ENCODE peak calls at places on chromosomes 5 and 9, in ten cellular contexts. One of them, this sample, is unnamed.

GRCh38 chr5:157630341-157630740 is 21.9 kb downstream of the SOX30 start:
- DNase-seq in HFF-Myc: no peak
- DNase-seq in AG10803: no peak
- DNase-seq in AG09309: no peak
- DNase-seq in mesothelial cell of epicardium: no peak
- DNase-seq in A549: no peak
- DNase-seq in heart right ventricle: no peak
- DNase-seq in fibroblast of mammary gland: no peak
- DNase-seq in ovary: no peak
- DNase-seq in endothelial cell: no peak
- DNase-seq in this sample: no peak

GRCh38 chr5:141825836-141826560 is 52.2 kb downstream of the PCDH1 start:
- DNase-seq in fibroblast of mammary gland: peak; percentile 24
- DNase-seq in heart right ventricle: no peak
- DNase-seq in HFF-Myc: no peak
- DNase-seq in endothelial cell: no peak
- DNase-seq in mesothelial cell of epicardium: no peak
- DNase-seq in AG10803: no peak
- DNase-seq in AG09309: no peak
- DNase-seq in A549: peak; percentile 38
- DNase-seq in ovary: no peak
- DNase-seq in this sample: no peak

GRCh38 chr5:59099270-59099994 is 516.6 kb downstream of the RAB3C start:
- DNase-seq in AG09309: peak; percentile 46
- DNase-seq in heart right ventricle: no peak
- DNase-seq in ovary: no peak
- DNase-seq in endothelial cell: no peak
- DNase-seq in HFF-Myc: no peak
- DNase-seq in AG10803: peak; percentile 61
- DNase-seq in A549: peak; percentile 95
- DNase-seq in mesothelial cell of epicardium: no peak
- DNase-seq in fibroblast of mammary gland: peak; percentile 95
- DNase-seq in this sample: peak; percentile 95

GRCh38 chr9:115109486-115109885 is 8.5 kb downstream of the TNC start:
- DNase-seq in fibroblast of mammary gland: peak; percentile 70
- DNase-seq in mesothelial cell of epicardium: no peak
- DNase-seq in A549: peak; percentile 5
- DNase-seq in HFF-Myc: no peak
- DNase-seq in endothelial cell: peak; percentile 13
- DNase-seq in AG09309: no peak
- DNase-seq in AG10803: peak; percentile 82
- DNase-seq in heart right ventricle: no peak
- DNase-seq in ovary: no peak
- DNase-seq in this sample: peak; percentile 62

GRCh38 chr9:133374612-133375115 is 1.2 kb downstream of the SURF4 start:
- DNase-seq in ovary: no peak
- DNase-seq in fibroblast of mammary gland: peak; percentile 84
- DNase-seq in A549: no peak
- DNase-seq in AG10803: peak; percentile 69
- DNase-seq in AG09309: peak; percentile 28
- DNase-seq in mesothelial cell of epicardium: no peak
- DNase-seq in HFF-Myc: no peak
- DNase-seq in endothelial cell: no peak
- DNase-seq in heart right ventricle: no peak
- DNase-seq in this sample: peak; percentile 44

GRCh38 chr9:27791311-27791710 is 218.0 kb upstream of the C9orf72 start:
- DNase-seq in mesothelial cell of epicardium: no peak
- DNase-seq in A549: no peak
- DNase-seq in fibroblast of mammary gland: no peak
- DNase-seq in endothelial cell: no peak
- DNase-seq in AG10803: no peak
- DNase-seq in AG09309: no peak
- DNase-seq in ovary: no peak
- DNase-seq in heart right ventricle: no peak
- DNase-seq in HFF-Myc: no peak
- DNase-seq in this sample: peak; percentile 79

GRCh38 chr5:178555771-178556211 is 34.4 kb downstream of the COL23A1 start:
- DNase-seq in heart right ventricle: no peak
- DNase-seq in HFF-Myc: no peak
- DNase-seq in ovary: no peak
- DNase-seq in A549: no peak
- DNase-seq in fibroblast of mammary gland: no peak
- DNase-seq in AG09309: no peak
- DNase-seq in endothelial cell: no peak
- DNase-seq in AG10803: no peak
- DNase-seq in mesothelial cell of epicardium: no peak
- DNase-seq in this sample: no peak

GRCh38 chr9:132880311-132880661 is 1.6 kb downstream of the SPACA9 start:
- DNase-seq in fibroblast of mammary gland: no peak
- DNase-seq in A549: no peak
- DNase-seq in AG10803: no peak
- DNase-seq in HFF-Myc: no peak
- DNase-seq in endothelial cell: no peak
- DNase-seq in ovary: no peak
- DNase-seq in heart right ventricle: no peak
- DNase-seq in AG09309: no peak
- DNase-seq in mesothelial cell of epicardium: no peak
- DNase-seq in this sample: no peak

GRCh38 chr5:72747826-72748225 is 68.6 kb upstream of the TNPO1 start:
- DNase-seq in A549: no peak
- DNase-seq in ovary: no peak
- DNase-seq in mesothelial cell of epicardium: no peak
- DNase-seq in HFF-Myc: no peak
- DNase-seq in fibroblast of mammary gland: no peak
- DNase-seq in AG09309: no peak
- DNase-seq in heart right ventricle: no peak
- DNase-seq in AG10803: no peak
- DNase-seq in endothelial cell: no peak
- DNase-seq in this sample: no peak

GRCh38 chr9:25094518-25094917 is 548.8 kb upstream of the IZUMO3 start:
- DNase-seq in endothelial cell: no peak
- DNase-seq in HFF-Myc: no peak
- DNase-seq in fibroblast of mammary gland: no peak
- DNase-seq in mesothelial cell of epicardium: no peak
- DNase-seq in AG09309: no peak
- DNase-seq in AG10803: no peak
- DNase-seq in A549: no peak
- DNase-seq in ovary: no peak
- DNase-seq in heart right ventricle: no peak
- DNase-seq in this sample: peak; percentile 13

GRCh38 chr5:905139-905642 is 12.5 kb downstream of the TRIP13 start:
- DNase-seq in A549: no peak
- DNase-seq in fibroblast of mammary gland: no peak
- DNase-seq in AG10803: no peak
- DNase-seq in ovary: no peak
- DNase-seq in heart right ventricle: no peak
- DNase-seq in HFF-Myc: no peak
- DNase-seq in AG09309: no peak
- DNase-seq in endothelial cell: no peak
- DNase-seq in mesothelial cell of epicardium: no peak
- DNase-seq in this sample: no peak

GRCh38 chr5:172437445-172438303 is 16.7 kb downstream of the SH3PXD2B start:
- DNase-seq in A549: peak; percentile 49
- DNase-seq in mesothelial cell of epicardium: peak; percentile 63
- DNase-seq in HFF-Myc: no peak
- DNase-seq in heart right ventricle: peak; percentile 89
- DNase-seq in AG10803: peak; percentile 84
- DNase-seq in fibroblast of mammary gland: peak; percentile 96
- DNase-seq in AG09309: no peak
- DNase-seq in ovary: peak; percentile 71
- DNase-seq in endothelial cell: no peak
- DNase-seq in this sample: peak; percentile 90

GRCh38 chr5:109454726-109455505 is 45.1 kb upstream of the PJA2 start:
- DNase-seq in fibroblast of mammary gland: peak; percentile 69
- DNase-seq in HFF-Myc: peak; percentile 11
- DNase-seq in A549: no peak
- DNase-seq in heart right ventricle: no peak
- DNase-seq in AG09309: peak; percentile 62
- DNase-seq in AG10803: peak; percentile 82
- DNase-seq in ovary: no peak
- DNase-seq in mesothelial cell of epicardium: no peak
- DNase-seq in endothelial cell: no peak
- DNase-seq in this sample: peak; percentile 55

GRCh38 chr5:64286381-64286780 is 120.7 kb downstream of the RNF180 start:
- DNase-seq in endothelial cell: no peak
- DNase-seq in mesothelial cell of epicardium: no peak
- DNase-seq in ovary: no peak
- DNase-seq in A549: no peak
- DNase-seq in heart right ventricle: no peak
- DNase-seq in AG09309: no peak
- DNase-seq in AG10803: no peak
- DNase-seq in HFF-Myc: no peak
- DNase-seq in fibroblast of mammary gland: no peak
- DNase-seq in this sample: no peak

GRCh38 chr5:64285188-64286130 is 119.8 kb downstream of the RNF180 start:
- DNase-seq in mesothelial cell of epicardium: no peak
- DNase-seq in HFF-Myc: no peak
- DNase-seq in fibroblast of mammary gland: no peak
- DNase-seq in AG09309: no peak
- DNase-seq in A549: no peak
- DNase-seq in ovary: no peak
- DNase-seq in endothelial cell: no peak
- DNase-seq in AG10803: no peak
- DNase-seq in heart right ventricle: no peak
- DNase-seq in this sample: no peak
- TF ChIP-seq CTCF in mesothelial cell of epicardium: no peak
- TF ChIP-seq CTCF in HFF-Myc: no peak
- TF ChIP-seq CTCF in fibroblast of mammary gland: no peak
- TF ChIP-seq CTCF in AG09309: no peak
- TF ChIP-seq CTCF in A549: no peak
- TF ChIP-seq CTCF in ovary: no peak
- TF ChIP-seq CTCF in endothelial cell: no peak
- TF ChIP-seq CTCF in AG10803: no peak
- TF ChIP-seq CTCF in heart right ventricle: no peak
- TF ChIP-seq CTCF in this sample: no peak

DNA sequence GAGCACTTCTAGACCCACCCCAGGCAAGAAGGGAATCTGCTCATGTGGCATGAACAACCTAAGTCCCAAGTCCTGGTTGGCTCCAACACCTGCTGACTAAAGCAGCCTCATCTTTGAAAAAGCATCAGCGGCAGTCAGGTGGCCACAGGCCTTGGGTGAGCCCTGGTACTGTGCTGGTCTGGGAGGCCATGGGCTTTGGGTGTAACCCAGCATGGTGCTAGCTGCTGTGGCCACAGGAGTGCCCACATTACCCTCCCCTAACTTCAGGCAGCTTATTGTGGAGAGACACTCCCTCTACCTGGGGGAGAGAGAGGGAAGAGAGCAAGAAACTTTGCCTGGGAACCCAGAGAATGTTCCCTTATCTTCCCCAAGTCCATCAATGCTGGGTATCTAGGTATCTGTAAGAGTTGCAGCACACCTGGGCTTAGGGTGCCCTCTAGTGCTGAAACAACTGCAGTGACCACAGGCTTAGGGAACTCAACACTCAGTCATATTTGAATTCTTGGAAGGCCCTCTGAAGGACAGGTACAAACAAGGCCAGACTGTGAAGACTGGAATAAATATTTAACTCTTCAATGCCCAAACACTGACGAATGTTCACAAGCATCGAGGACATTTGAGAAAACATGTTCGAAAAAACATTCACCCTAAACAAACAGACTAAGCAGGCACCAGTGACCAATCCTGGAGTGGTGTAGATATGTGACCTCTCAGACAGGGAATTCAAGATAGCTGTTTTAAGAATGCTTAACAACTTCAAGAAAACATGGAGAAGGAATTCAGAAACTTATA is 69.9 kb upstream of the OR2K2 start:
- DNase-seq in A549: peak; percentile 67
- DNase-seq in mesothelial cell of epicardium: no peak
- DNase-seq in AG09309: no peak
- DNase-seq in HFF-Myc: no peak
- DNase-seq in endothelial cell: peak; percentile 20
- DNase-seq in heart right ventricle: no peak
- DNase-seq in ovary: no peak
- DNase-seq in fibroblast of mammary gland: peak; percentile 67
- DNase-seq in AG10803: peak; percentile 10
- DNase-seq in this sample: peak; percentile 84
- TF ChIP-seq CTCF in A549: peak; percentile 45
- TF ChIP-seq CTCF in mesothelial cell of epicardium: no peak
- TF ChIP-seq CTCF in AG09309: peak; percentile 47
- TF ChIP-seq CTCF in HFF-Myc: peak; percentile 68
- TF ChIP-seq CTCF in endothelial cell: peak; percentile 32
- TF ChIP-seq CTCF in heart right ventricle: no peak
- TF ChIP-seq CTCF in ovary: no peak
- TF ChIP-seq CTCF in fibroblast of mammary gland: peak; percentile 72
- TF ChIP-seq CTCF in AG10803: peak; percentile 40
- TF ChIP-seq CTCF in this sample: peak; percentile 77

GRCh38 chr5:80714570-80715298 is 60.0 kb upstream of the DHFR start:
- DNase-seq in AG10803: no peak
- DNase-seq in ovary: no peak
- DNase-seq in mesothelial cell of epicardium: no peak
- DNase-seq in AG09309: no peak
- DNase-seq in fibroblast of mammary gland: no peak
- DNase-seq in heart right ventricle: no peak
- DNase-seq in HFF-Myc: no peak
- DNase-seq in endothelial cell: no peak
- DNase-seq in A549: no peak
- DNase-seq in this sample: peak; percentile 24

GRCh38 chr5:80712914-80713313 is 58.1 kb upstream of the DHFR start:
- DNase-seq in ovary: no peak
- DNase-seq in AG09309: no peak
- DNase-seq in A549: no peak
- DNase-seq in HFF-Myc: no peak
- DNase-seq in AG10803: no peak
- DNase-seq in mesothelial cell of epicardium: no peak
- DNase-seq in endothelial cell: no peak
- DNase-seq in fibroblast of mammary gland: no peak
- DNase-seq in heart right ventricle: no peak
- DNase-seq in this sample: no peak

GRCh38 chr5:80713640-80714039 is 58.9 kb upstream of the DHFR start:
- DNase-seq in ovary: no peak
- DNase-seq in endothelial cell: no peak
- DNase-seq in HFF-Myc: no peak
- DNase-seq in heart right ventricle: no peak
- DNase-seq in A549: no peak
- DNase-seq in AG09309: no peak
- DNase-seq in AG10803: no peak
- DNase-seq in mesothelial cell of epicardium: no peak
- DNase-seq in fibroblast of mammary gland: no peak
- DNase-seq in this sample: peak; percentile 29

GRCh38 chr5:80711216-80711615 is 56.4 kb upstream of the DHFR start:
- DNase-seq in ovary: no peak
- DNase-seq in heart right ventricle: no peak
- DNase-seq in AG09309: no peak
- DNase-seq in fibroblast of mammary gland: no peak
- DNase-seq in AG10803: no peak
- DNase-seq in A549: no peak
- DNase-seq in HFF-Myc: no peak
- DNase-seq in mesothelial cell of epicardium: no peak
- DNase-seq in endothelial cell: no peak
- DNase-seq in this sample: no peak

GRCh38 chr5:80711938-80712337 is 57.2 kb upstream of the DHFR start:
- DNase-seq in heart right ventricle: no peak
- DNase-seq in ovary: no peak
- DNase-seq in fibroblast of mammary gland: peak; percentile 39
- DNase-seq in A549: peak; percentile 54
- DNase-seq in AG10803: peak; percentile 9
- DNase-seq in HFF-Myc: peak; percentile 30
- DNase-seq in mesothelial cell of epicardium: no peak
- DNase-seq in AG09309: no peak
- DNase-seq in endothelial cell: peak; percentile 39
- DNase-seq in this sample: peak; percentile 10
- TF ChIP-seq CTCF in heart right ventricle: no peak
- TF ChIP-seq CTCF in ovary: no peak
- TF ChIP-seq CTCF in fibroblast of mammary gland: peak; percentile 58
- TF ChIP-seq CTCF in A549: peak; percentile 55
- TF ChIP-seq CTCF in AG10803: peak; percentile 52
- TF ChIP-seq CTCF in HFF-Myc: peak; percentile 69
- TF ChIP-seq CTCF in mesothelial cell of epicardium: no peak
- TF ChIP-seq CTCF in AG09309: peak; percentile 64
- TF ChIP-seq CTCF in endothelial cell: no peak
- TF ChIP-seq CTCF in this sample: peak; percentile 61

GRCh38 chr5:129909225-129909624 is 5.0 kb downstream of the CHSY3 start:
- DNase-seq in fibroblast of mammary gland: no peak
- DNase-seq in A549: no peak
- DNase-seq in endothelial cell: no peak
- DNase-seq in HFF-Myc: no peak
- DNase-seq in mesothelial cell of epicardium: no peak
- DNase-seq in AG10803: no peak
- DNase-seq in AG09309: no peak
- DNase-seq in heart right ventricle: no peak
- DNase-seq in ovary: no peak
- DNase-seq in this sample: no peak
- TF ChIP-seq CTCF in fibroblast of mammary gland: no peak
- TF ChIP-seq CTCF in A549: no peak
- TF ChIP-seq CTCF in endothelial cell: no peak
- TF ChIP-seq CTCF in HFF-Myc: no peak
- TF ChIP-seq CTCF in mesothelial cell of epicardium: no peak
- TF ChIP-seq CTCF in AG10803: no peak
- TF ChIP-seq CTCF in AG09309: no peak
- TF ChIP-seq CTCF in heart right ventricle: no peak
- TF ChIP-seq CTCF in ovary: no peak
- TF ChIP-seq CTCF in this sample: no peak